ENCODE peak calls at places on chromosomes 1 and 21, in five cellular contexts. One of them, this sample, is unnamed.

GRCh38 chr21:30104246-30104645 is 62.4 kb downstream of the CLDN17 start:
- DNase-seq in K562: no peak
- DNase-seq in brain microvascular endothelial cell: no peak
- DNase-seq in IMR-90: no peak
- DNase-seq in right atrium auricular region: no peak
- DNase-seq in this sample: no peak

GRCh38 chr1:21317690-21318043 is 27.4 kb upstream of the ECE1 start:
- DNase-seq in K562: no peak
- DNase-seq in brain microvascular endothelial cell: no peak
- DNase-seq in IMR-90: no peak
- DNase-seq in right atrium auricular region: no peak
- DNase-seq in this sample: no peak

GRCh38 chr1:109214695-109215623 is 1.2 kb downstream of the SARS1 start:
- DNase-seq in K562: peak; percentile 47
- DNase-seq in brain microvascular endothelial cell: peak; percentile 79
- DNase-seq in IMR-90: peak; percentile 95
- DNase-seq in right atrium auricular region: peak; percentile 69
- DNase-seq in this sample: peak; percentile 69

GRCh38 chr1:84758968-84759491 is 68.8 kb upstream of the SSX2IP start:
- DNase-seq in K562: no peak
- DNase-seq in brain microvascular endothelial cell: peak; percentile 55
- DNase-seq in IMR-90: peak; percentile 53
- DNase-seq in right atrium auricular region: no peak
- DNase-seq in this sample: peak; percentile 37

GRCh38 chr1:42933610-42934009 is 25.1 kb downstream of the SLC2A1 start:
- DNase-seq in K562: no peak
- DNase-seq in brain microvascular endothelial cell: no peak
- DNase-seq in IMR-90: no peak
- DNase-seq in right atrium auricular region: no peak
- DNase-seq in this sample: no peak

GRCh38 chr1:206929509-206929908 is 7.8 kb upstream of the FCMR start:
- DNase-seq in K562: no peak
- DNase-seq in brain microvascular endothelial cell: no peak
- DNase-seq in IMR-90: no peak
- DNase-seq in right atrium auricular region: no peak
- DNase-seq in this sample: no peak

GRCh38 chr1:154751690-154752089 is 118.4 kb downstream of the KCNN3 start:
- DNase-seq in K562: no peak
- DNase-seq in brain microvascular endothelial cell: no peak
- DNase-seq in IMR-90: no peak
- DNase-seq in right atrium auricular region: no peak
- DNase-seq in this sample: peak; percentile 19

GRCh38 chr1:37761416-37762095 is 3.4 kb downstream of the EPHA10 start:
- DNase-seq in K562: no peak
- DNase-seq in brain microvascular endothelial cell: no peak
- DNase-seq in IMR-90: no peak
- DNase-seq in right atrium auricular region: no peak
- DNase-seq in this sample: no peak

GRCh38 chr1:211687462-211688215 is 12.2 kb upstream of the NEK2 start:
- DNase-seq in K562: no peak
- DNase-seq in brain microvascular endothelial cell: no peak
- DNase-seq in IMR-90: no peak
- DNase-seq in right atrium auricular region: no peak
- DNase-seq in this sample: no peak

GRCh38 chr1:168567007-168567406 is 9.4 kb upstream of the XCL1 start:
- DNase-seq in K562: no peak
- DNase-seq in brain microvascular endothelial cell: no peak
- DNase-seq in IMR-90: no peak
- DNase-seq in right atrium auricular region: no peak
- DNase-seq in this sample: no peak

GRCh38 chr21:43659136-43660000 is at the start of the genes HSF2BP and RRP1B:
- DNase-seq in K562: peak; percentile 96
- DNase-seq in brain microvascular endothelial cell: peak; percentile 49
- DNase-seq in IMR-90: peak; percentile 79
- DNase-seq in right atrium auricular region: peak; percentile 72
- DNase-seq in this sample: peak; percentile 65

GRCh38 chr1:9984253-9984652 is 12.8 kb upstream of the RBP7 start:
- DNase-seq in K562: no peak
- DNase-seq in brain microvascular endothelial cell: no peak
- DNase-seq in IMR-90: no peak
- DNase-seq in right atrium auricular region: no peak
- DNase-seq in this sample: no peak

GRCh38 chr1:55927934-55928333 is 651.4 kb downstream of the PLPP3 start:
- DNase-seq in K562: no peak
- DNase-seq in brain microvascular endothelial cell: no peak
- DNase-seq in IMR-90: no peak
- DNase-seq in right atrium auricular region: no peak
- DNase-seq in this sample: no peak

GRCh38 chr1:16387201-16388185 is 20.5 kb downstream of the SZRD1 start:
- DNase-seq in K562: no peak
- DNase-seq in brain microvascular endothelial cell: no peak
- DNase-seq in IMR-90: peak; percentile 30
- DNase-seq in right atrium auricular region: no peak
- DNase-seq in this sample: no peak

GRCh38 chr1:170461762-170462384 is 70.1 kb upstream of the GORAB start:
- DNase-seq in K562: no peak
- DNase-seq in brain microvascular endothelial cell: peak; percentile 49
- DNase-seq in IMR-90: peak; percentile 75
- DNase-seq in right atrium auricular region: no peak
- DNase-seq in this sample: peak; percentile 95

GRCh38 chr1:234132799-234133198 is 228.3 kb downstream of the SLC35F3 start:
- DNase-seq in K562: no peak
- DNase-seq in brain microvascular endothelial cell: no peak
- DNase-seq in IMR-90: no peak
- DNase-seq in right atrium auricular region: no peak
- DNase-seq in this sample: no peak

GRCh38 chr1:183218039-183218618 is 32.1 kb downstream of the LAMC2 start:
- DNase-seq in K562: no peak
- DNase-seq in brain microvascular endothelial cell: no peak
- DNase-seq in IMR-90: peak; percentile 11
- DNase-seq in right atrium auricular region: peak; percentile 75
- DNase-seq in this sample: no peak

GRCh38 chr1:47388548-47389238 is 27.4 kb upstream of the FOXE3 start:
- DNase-seq in K562: peak; percentile 78
- DNase-seq in brain microvascular endothelial cell: peak; percentile 73
- DNase-seq in IMR-90: peak; percentile 67
- DNase-seq in right atrium auricular region: peak; percentile 66
- DNase-seq in this sample: peak; percentile 71

GRCh38 chr1:174999926-175000696 is at the start of gene CACYBP:
- DNase-seq in K562: no peak
- DNase-seq in brain microvascular endothelial cell: peak; percentile 28
- DNase-seq in IMR-90: peak; percentile 30
- DNase-seq in right atrium auricular region: no peak
- DNase-seq in this sample: peak; percentile 23

GRCh38 chr1:227768640-227769039 is 33.4 kb downstream of the SNAP47 start:
- DNase-seq in K562: no peak
- DNase-seq in brain microvascular endothelial cell: no peak
- DNase-seq in IMR-90: no peak
- DNase-seq in right atrium auricular region: no peak
- DNase-seq in this sample: no peak

GRCh38 chr21:36783612-36784383 is 84.9 kb downstream of the SIM2 start:
- DNase-seq in K562: no peak
- DNase-seq in brain microvascular endothelial cell: peak; percentile 68
- DNase-seq in IMR-90: peak; percentile 97
- DNase-seq in right atrium auricular region: no peak
- DNase-seq in this sample: peak; percentile 89

GRCh38 chr1:228898582-228898992 is 163.3 kb downstream of the RHOU start:
- DNase-seq in K562: no peak
- DNase-seq in brain microvascular endothelial cell: no peak
- DNase-seq in IMR-90: no peak
- DNase-seq in right atrium auricular region: no peak
- DNase-seq in this sample: no peak

GRCh38 chr1:173477286-173478098 is at the start of gene PRDX6:
- DNase-seq in K562: no peak
- DNase-seq in brain microvascular endothelial cell: peak; percentile 77
- DNase-seq in IMR-90: peak; percentile 79
- DNase-seq in right atrium auricular region: peak; percentile 87
- DNase-seq in this sample: no peak

GRCh38 chr1:220742520-220742919 is 5.6 kb upstream of the MTARC2 start:
- DNase-seq in K562: no peak
- DNase-seq in brain microvascular endothelial cell: no peak
- DNase-seq in IMR-90: no peak
- DNase-seq in right atrium auricular region: no peak
- DNase-seq in this sample: no peak

GRCh38 chr1:201896951-201897391 is 8.3 kb downstream of the SHISA4 start:
- DNase-seq in K562: no peak
- DNase-seq in brain microvascular endothelial cell: no peak
- DNase-seq in IMR-90: peak; percentile 77
- DNase-seq in right atrium auricular region: no peak
- DNase-seq in this sample: peak; percentile 84

GRCh38 chr1:188599313-188599712 is 1770.6 kb downstream of the PLA2G4A start:
- DNase-seq in K562: no peak
- DNase-seq in brain microvascular endothelial cell: no peak
- DNase-seq in IMR-90: no peak
- DNase-seq in right atrium auricular region: no peak
- DNase-seq in this sample: no peak
- TF ChIP-seq CTCF in K562: no peak
- TF ChIP-seq CTCF in brain microvascular endothelial cell: peak; percentile 14
- TF ChIP-seq CTCF in IMR-90: no peak
- TF ChIP-seq CTCF in right atrium auricular region: no peak
- TF ChIP-seq CTCF in this sample: no peak

DNA sequence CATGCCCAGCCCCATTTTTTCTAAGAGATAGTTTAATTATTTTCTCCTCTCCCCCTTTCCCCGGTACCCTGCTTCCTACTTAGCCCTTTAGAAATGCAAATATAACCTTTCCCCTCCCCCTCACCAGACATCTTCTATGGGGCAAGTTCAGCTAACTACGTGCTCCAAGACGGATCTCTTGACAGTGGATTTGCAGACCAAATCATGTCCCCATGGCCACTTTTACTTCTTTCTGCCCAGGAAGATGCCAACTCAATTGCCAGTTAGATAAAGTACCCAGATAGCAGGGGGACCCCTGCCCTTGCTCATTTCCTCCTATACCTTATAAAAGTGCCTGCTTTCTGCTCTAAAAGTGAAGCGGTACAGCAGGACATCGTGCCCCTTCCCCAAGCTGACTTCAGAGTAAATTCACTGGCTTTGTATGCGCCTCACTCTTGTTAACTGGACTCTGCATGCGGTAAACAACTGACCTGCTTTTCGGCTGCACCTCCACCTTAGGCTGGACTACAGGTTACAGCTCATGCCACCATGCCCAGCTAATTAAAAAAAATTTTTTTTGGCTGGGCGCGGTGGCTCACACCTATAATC is 7.4 kb downstream of the DNAJC11 start:
- DNase-seq in K562: no peak
- DNase-seq in brain microvascular endothelial cell: no peak
- DNase-seq in IMR-90: no peak
- DNase-seq in right atrium auricular region: no peak
- DNase-seq in this sample: no peak
- TF ChIP-seq CTCF in K562: no peak
- TF ChIP-seq CTCF in brain microvascular endothelial cell: no peak
- TF ChIP-seq CTCF in IMR-90: no peak
- TF ChIP-seq CTCF in right atrium auricular region: no peak
- TF ChIP-seq CTCF in this sample: no peak

DNA sequence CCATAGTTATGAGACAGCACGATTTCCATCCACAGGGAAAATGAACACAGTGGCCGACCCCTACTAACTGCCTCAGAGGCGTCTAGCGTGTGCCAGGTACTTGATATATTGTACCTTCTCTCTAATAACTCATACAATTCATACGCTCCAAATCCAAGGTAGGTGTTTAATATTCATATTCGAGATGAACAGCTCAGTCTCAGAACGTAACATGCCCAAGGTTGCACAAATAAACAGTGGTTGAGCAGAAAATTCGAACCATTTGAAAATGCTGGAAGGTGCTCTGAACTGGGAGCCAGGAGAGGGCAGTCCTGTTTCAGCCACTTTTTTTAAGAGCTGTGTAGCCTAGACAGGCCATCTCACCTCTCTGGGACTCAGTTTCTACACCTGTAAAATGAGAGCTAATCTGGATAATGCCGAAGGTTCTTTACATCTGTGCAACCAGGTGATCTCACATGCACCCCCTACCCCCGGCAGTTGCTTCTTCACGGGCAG is 7.9 kb downstream of the SLC45A3 start:
- DNase-seq in K562: no peak
- DNase-seq in brain microvascular endothelial cell: no peak
- DNase-seq in IMR-90: no peak
- DNase-seq in right atrium auricular region: no peak
- DNase-seq in this sample: no peak
- TF ChIP-seq CTCF in K562: peak; percentile 47
- TF ChIP-seq CTCF in brain microvascular endothelial cell: peak; percentile 12
- TF ChIP-seq CTCF in IMR-90: no peak
- TF ChIP-seq CTCF in right atrium auricular region: no peak
- TF ChIP-seq CTCF in this sample: no peak

GRCh38 chr1:225844236-225845061 is 34.5 kb downstream of the EPHX1 start:
- DNase-seq in K562: no peak
- DNase-seq in brain microvascular endothelial cell: no peak
- DNase-seq in IMR-90: no peak
- DNase-seq in right atrium auricular region: no peak
- DNase-seq in this sample: no peak

GRCh38 chr1:225845097-225845496 is 35.2 kb downstream of the EPHX1 start:
- DNase-seq in K562: no peak
- DNase-seq in brain microvascular endothelial cell: no peak
- DNase-seq in IMR-90: no peak
- DNase-seq in right atrium auricular region: no peak
- DNase-seq in this sample: no peak

GRCh38 chr1:225846331-225847310 is 35.6 kb downstream of the TMEM63A start:
- DNase-seq in K562: no peak
- DNase-seq in brain microvascular endothelial cell: no peak
- DNase-seq in IMR-90: no peak
- DNase-seq in right atrium auricular region: no peak
- DNase-seq in this sample: no peak

GRCh38 chr1:225847610-225848009 is 34.6 kb downstream of the TMEM63A start:
- DNase-seq in K562: no peak
- DNase-seq in brain microvascular endothelial cell: no peak
- DNase-seq in IMR-90: no peak
- DNase-seq in right atrium auricular region: no peak
- DNase-seq in this sample: no peak

GRCh38 chr1:225845633-225846259 is 35.8 kb downstream of the EPHX1 start:
- DNase-seq in K562: peak; percentile 79
- DNase-seq in brain microvascular endothelial cell: peak; percentile 68
- DNase-seq in IMR-90: peak; percentile 75
- DNase-seq in right atrium auricular region: peak; percentile 84
- DNase-seq in this sample: peak; percentile 56
- TF ChIP-seq CTCF in K562: peak; percentile 90
- TF ChIP-seq CTCF in brain microvascular endothelial cell: peak; percentile 91
- TF ChIP-seq CTCF in IMR-90: peak; percentile 89
- TF ChIP-seq CTCF in right atrium auricular region: peak; percentile 86
- TF ChIP-seq CTCF in this sample: peak; percentile 85

GRCh38 chr1:97533358-97533757 is 387.5 kb downstream of the DPYD start:
- DNase-seq in K562: no peak
- DNase-seq in brain microvascular endothelial cell: no peak
- DNase-seq in IMR-90: no peak
- DNase-seq in right atrium auricular region: no peak
- DNase-seq in this sample: no peak

GRCh38 chr1:97524211-97524610 is 396.6 kb downstream of the DPYD start:
- DNase-seq in K562: no peak
- DNase-seq in brain microvascular endothelial cell: no peak
- DNase-seq in IMR-90: no peak
- DNase-seq in right atrium auricular region: no peak
- DNase-seq in this sample: no peak

DNA sequence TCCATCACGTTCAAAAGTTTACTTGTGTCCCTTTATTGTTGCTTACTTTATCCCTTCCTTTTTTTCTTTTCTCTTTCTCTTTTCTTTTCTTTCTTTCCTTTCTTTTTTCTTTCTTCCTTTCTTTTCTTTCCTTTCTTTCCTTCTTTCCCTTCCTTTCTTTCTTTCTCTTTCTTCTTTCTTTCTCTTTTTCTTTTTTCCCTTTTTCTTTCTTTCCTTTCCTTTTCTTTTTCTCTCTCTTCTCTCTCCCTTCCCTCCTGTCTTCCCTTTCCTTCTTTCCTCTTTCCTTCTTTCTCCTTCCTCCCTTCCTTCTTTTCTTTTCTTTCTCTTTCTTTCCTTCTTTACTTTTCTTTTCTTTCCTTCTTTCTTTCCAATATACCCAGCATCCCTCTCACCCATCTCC is 391.2 kb downstream of the DPYD start:
- DNase-seq in K562: no peak
- DNase-seq in brain microvascular endothelial cell: no peak
- DNase-seq in IMR-90: no peak
- DNase-seq in right atrium auricular region: no peak
- DNase-seq in this sample: no peak
- TF ChIP-seq CTCF in K562: no peak
- TF ChIP-seq CTCF in brain microvascular endothelial cell: no peak
- TF ChIP-seq CTCF in IMR-90: no peak
- TF ChIP-seq CTCF in right atrium auricular region: no peak
- TF ChIP-seq CTCF in this sample: no peak

This sample was measured in HFFc6.